ENCODE peak calls at places on chromosomes 6 and 20, in five cellular contexts. V is H1, D is AG09309, U is fibroblast of pulmonary artery, P is vagina. O is an unnamed sample.

GRCh38 chr6:42304313-42304712 is 86.7 kb upstream of the MRPS10 start:
- DNase-seq in V (no peak), D (no peak), U (no peak), P (no peak), O (no peak)

GRCh38 chr6:34288581-34288980 is 39.8 kb upstream of the SMIM29 start:
- DNase-seq in V (no peak), D (no peak), U (no peak), P (no peak), O (no peak)

GRCh38 chr20:36092424-36093024 is 62.0 kb upstream of the EPB41L1 start:
- DNase-seq in V (no peak), D (no peak), U (no peak), P (no peak), O (no peak)

GRCh38 chr20:51402201-51402600 is 140.3 kb downstream of the NFATC2 start:
- DNase-seq in V (no peak), D (no peak), U (no peak), P (no peak), O (no peak)

GRCh38 chr20:17558154-17558940 is 11.5 kb upstream of the DSTN start:
- DNase-seq in V (no peak), D (peak; percentile 69), U (peak; percentile 93), P (peak; percentile 90), O (no peak)

GRCh38 chr20:45629496-45630100 is at the start of gene WFDC10A:
- DNase-seq in V (peak; percentile 33), D (no peak), U (peak; percentile 56), P (no peak), O (no peak)

GRCh38 chr20:46031701-46032254 is 2.8 kb downstream of the SLC12A5 start:
- DNase-seq in V (no peak), D (no peak), U (no peak), P (no peak), O (no peak)

GRCh38 chr6:44128020-44128917 is 915 bp downstream of the TMEM63B start:
- DNase-seq in V (no peak), D (no peak), U (peak; percentile 22), P (no peak), O (no peak)

GRCh38 chr6:37137881-37138568 is 31.9 kb upstream of the PIM1 start:
- DNase-seq in V (peak; percentile 93), D (no peak), U (peak; percentile 94), P (no peak), O (no peak)

GRCh38 chr6:62150048-62150663 is 135.9 kb downstream of the KHDRBS2 start:
- DNase-seq in V (no peak), D (no peak), U (peak; percentile 43), P (no peak), O (no peak)

GRCh38 chr6:94953867-94954631 is 623.3 kb upstream of the MANEA start:
- DNase-seq in V (no peak), D (no peak), U (no peak), P (no peak), O (no peak)

GRCh38 chr6:133918208-133918930 is 29.5 kb downstream of the TCF21 start:
- DNase-seq in V (no peak), D (no peak), U (no peak), P (no peak), O (no peak)

GRCh38 chr6:127518710-127519468 is at the start of gene MTCL3:
- DNase-seq in V (peak; percentile 43), D (no peak), U (peak; percentile 58), P (no peak), O (no peak)

GRCh38 chr6:54896302-54896701 is 49.7 kb downstream of the FAM83B start:
- DNase-seq in V (no peak), D (no peak), U (no peak), P (no peak), O (no peak)

GRCh38 chr20:62458256-62459251 is 17.2 kb downstream of the GATA5 start:
- DNase-seq in V (no peak), D (no peak), U (no peak), P (no peak), O (no peak)

GRCh38 chr20:31605902-31606677 is 1.0 kb downstream of the ID1 start:
- DNase-seq in V (no peak), D (no peak), U (peak; percentile 37), P (no peak), O (no peak)

GRCh38 chr6:21731411-21732031 is 138.0 kb downstream of the SOX4 start:
- DNase-seq in V (no peak), D (no peak), U (peak; percentile 64), P (no peak), O (no peak)

GRCh38 chr6:125844989-125845388 is 54.2 kb downstream of the NCOA7 start:
- DNase-seq in V (no peak), D (no peak), U (peak; percentile 64), P (no peak), O (no peak)

GRCh38 chr6:30646450-30647038 is 389 bp upstream of the C6orf136 start:
- DNase-seq in V (peak; percentile 75), D (peak; percentile 54), U (peak; percentile 94), P (no peak), O (no peak)

GRCh38 chr20:5509803-5510202 is 193.0 kb upstream of the PROKR2 start:
- DNase-seq in V (no peak), D (no peak), U (no peak), P (no peak), O (no peak)

GRCh38 chr20:7667194-7667593 is 273.1 kb downstream of the HAO1 start:
- DNase-seq in V (no peak), D (no peak), U (peak; percentile 43), P (no peak), O (no peak)

GRCh38 chr6:80269331-80269730 is 162.9 kb downstream of the BCKDHB start:
- DNase-seq in V (no peak), D (no peak), U (no peak), P (no peak), O (no peak)

GRCh38 chr6:87772597-87773530 is 70.8 kb upstream of the AKIRIN2 start:
- DNase-seq in V (no peak), D (no peak), U (no peak), P (no peak), O (no peak)

GRCh38 chr6:45930419-45931059 is 85.1 kb downstream of the CLIC5 start:
- DNase-seq in V (no peak), D (no peak), U (peak; percentile 69), P (no peak), O (peak; percentile 89)

GRCh38 chr20:59063358-59064213 is 21.0 kb upstream of the PRELID3B start:
- DNase-seq in V (no peak), D (no peak), U (peak; percentile 80), P (no peak), O (no peak)

GRCh38 chr6:159212026-159212425 is 42.8 kb downstream of the FNDC1 start:
- DNase-seq in V (no peak), D (no peak), U (peak; percentile 23), P (no peak), O (no peak)

GRCh38 chr20:2386516-2387179 is 5.9 kb downstream of the TGM6 start:
- DNase-seq in V (no peak), D (no peak), U (peak; percentile 25), P (no peak), O (no peak)

GRCh38 chr20:2387580-2387979 is 6.9 kb downstream of the TGM6 start:
- DNase-seq in V (no peak), D (no peak), U (no peak), P (no peak), O (no peak)

GRCh38 chr20:2385026-2385425 is 4.3 kb downstream of the TGM6 start:
- DNase-seq in V (no peak), D (no peak), U (no peak), P (no peak), O (no peak)

GRCh38 chr20:2385496-2385895 is 4.8 kb downstream of the TGM6 start:
- DNase-seq in V (no peak), D (no peak), U (no peak), P (no peak), O (no peak)

DNA sequence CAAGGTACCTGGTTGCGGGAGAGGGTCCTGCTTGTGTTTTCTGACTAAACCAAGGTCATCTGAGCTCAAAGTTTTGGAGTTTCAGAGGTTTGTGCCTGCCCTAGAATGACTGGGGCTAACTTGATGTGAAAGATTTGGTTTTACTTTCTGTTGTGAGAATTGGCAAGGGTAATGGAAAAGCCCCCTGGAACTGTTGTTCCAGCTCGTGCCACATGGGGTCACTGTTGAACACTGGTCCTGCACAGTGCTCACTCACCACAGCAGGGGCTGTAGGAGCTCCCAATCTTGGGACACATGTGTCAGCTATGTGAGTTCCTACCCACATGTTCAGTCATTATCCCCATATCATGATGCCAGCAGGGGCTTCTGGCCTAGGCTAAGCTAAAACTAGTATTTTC is 6.5 kb downstream of the TGM6 start:
- DNase-seq in V (peak; percentile 47), D (no peak), U (peak; percentile 33), P (no peak), O (no peak)
- TF ChIP-seq CTCF in V (peak; percentile 86), D (peak; percentile 40), U (peak; percentile 50), P (no peak), O (peak; percentile 41)

GRCh38 chr6:110409794-110410193 is 5.6 kb downstream of the DDO start:
- DNase-seq in V (no peak), D (no peak), U (no peak), P (no peak), O (no peak)

GRCh38 chr6:110412258-110412839 is 3.0 kb downstream of the DDO start:
- DNase-seq in V (no peak), D (no peak), U (peak; percentile 4), P (no peak), O (peak; percentile 70)

GRCh38 chr6:110410534-110410933 is 4.8 kb downstream of the DDO start:
- DNase-seq in V (no peak), D (no peak), U (no peak), P (peak; percentile 40), O (no peak)

GRCh38 chr6:110404602-110405001 is 10.8 kb downstream of the DDO start:
- DNase-seq in V (no peak), D (peak; percentile 66), U (peak; percentile 42), P (no peak), O (no peak)

DNA sequence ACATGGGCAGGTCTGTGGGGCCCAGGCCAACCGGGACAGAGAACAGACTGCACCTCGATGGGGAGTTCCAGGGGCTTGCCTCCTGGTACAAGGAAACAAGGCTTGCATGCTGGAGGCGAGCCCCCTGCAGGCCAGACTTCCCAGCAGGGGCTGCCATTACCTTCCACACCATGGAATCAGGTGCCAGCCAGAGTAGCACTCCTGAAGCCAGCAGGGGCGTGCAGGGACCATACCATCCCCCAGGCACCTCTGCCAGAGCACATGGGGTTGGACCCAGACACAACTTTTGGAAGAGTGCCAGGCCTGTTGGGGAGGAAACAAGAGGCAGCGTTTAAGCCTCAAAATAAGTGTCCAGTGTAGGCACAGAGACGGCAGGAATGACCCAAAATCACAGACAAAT is 6.5 kb downstream of the DDO start:
- DNase-seq in V (no peak), D (no peak), U (no peak), P (no peak), O (peak; percentile 76)
- TF ChIP-seq CTCF in V (peak; percentile 20), D (no peak), U (no peak), P (no peak), O (no peak)

GRCh38 chr6:16184129-16184528 is 54.3 kb upstream of the GMPR start:
- DNase-seq in V (no peak), D (no peak), U (peak; percentile 56), P (no peak), O (no peak)
- TF ChIP-seq CTCF in V (peak; percentile 52), D (peak; percentile 34), U (peak; percentile 48), P (no peak), O (no peak)

DNA sequence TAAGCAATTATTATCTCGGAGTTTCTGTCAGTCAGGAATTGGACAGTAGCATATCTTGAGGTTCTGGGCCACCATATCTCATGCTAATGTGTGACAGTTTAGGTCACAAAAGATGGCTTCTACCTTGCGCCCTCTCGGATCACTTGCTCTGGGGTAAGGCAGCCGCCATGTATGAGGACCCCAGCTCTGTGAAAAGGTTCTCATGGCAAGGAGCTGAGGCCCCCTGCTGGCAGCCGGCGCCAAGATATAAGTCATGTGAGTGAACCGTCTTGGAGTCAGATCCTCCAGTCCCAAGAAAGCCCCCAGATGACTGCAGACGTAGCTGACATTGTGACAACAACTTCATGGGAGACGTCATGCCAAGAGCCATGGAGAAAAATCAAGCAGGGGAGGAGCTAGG is 670.8 kb downstream of the KIF16B start:
- DNase-seq in V (peak; percentile 27), D (no peak), U (no peak), P (no peak), O (no peak)
- TF ChIP-seq CTCF in V (peak; percentile 51), D (no peak), U (no peak), P (no peak), O (peak; percentile 16)

O was measured in osteocyte.